ENCODE peak calls at places on chromosomes 3 and 15, in eight cellular contexts. One of them, this sample, is unnamed.

GRCh38 chr15:41024141-41024540 is 70.9 kb downstream of the CHAC1 start:
- DNase-seq in adipocyte: peak; percentile 94
- DNase-seq in left lung: no peak
- DNase-seq in ovary: no peak
- DNase-seq in breast epithelium: no peak
- DNase-seq in Peyer's patch: no peak
- DNase-seq in left ventricle myocardium inferior: no peak
- DNase-seq in GM12878: no peak
- DNase-seq in this sample: no peak

GRCh38 chr3:143974181-143974876 is 2.7 kb downstream of the DIPK2A start:
- DNase-seq in adipocyte: peak; percentile 35
- DNase-seq in left lung: no peak
- DNase-seq in ovary: no peak
- DNase-seq in breast epithelium: no peak
- DNase-seq in Peyer's patch: no peak
- DNase-seq in left ventricle myocardium inferior: no peak
- DNase-seq in GM12878: no peak
- DNase-seq in this sample: no peak

GRCh38 chr3:141881702-141882101 is 5.3 kb downstream of the ATP1B3 start:
- DNase-seq in adipocyte: no peak
- DNase-seq in left lung: no peak
- DNase-seq in ovary: no peak
- DNase-seq in breast epithelium: no peak
- DNase-seq in Peyer's patch: no peak
- DNase-seq in left ventricle myocardium inferior: no peak
- DNase-seq in GM12878: no peak
- DNase-seq in this sample: no peak

GRCh38 chr3:10556312-10556711 is 50.9 kb upstream of the ATP2B2 start:
- DNase-seq in adipocyte: no peak
- DNase-seq in left lung: no peak
- DNase-seq in ovary: no peak
- DNase-seq in breast epithelium: peak; percentile 25
- DNase-seq in Peyer's patch: no peak
- DNase-seq in left ventricle myocardium inferior: no peak
- DNase-seq in GM12878: no peak
- DNase-seq in this sample: no peak

GRCh38 chr3:126067959-126068358 is 16.0 kb downstream of the SLC41A3 start:
- DNase-seq in adipocyte: no peak
- DNase-seq in left lung: no peak
- DNase-seq in ovary: no peak
- DNase-seq in breast epithelium: no peak
- DNase-seq in Peyer's patch: no peak
- DNase-seq in left ventricle myocardium inferior: no peak
- DNase-seq in GM12878: no peak
- DNase-seq in this sample: no peak

GRCh38 chr3:123111640-123112039 is 44.8 kb downstream of the PDIA5 start:
- DNase-seq in adipocyte: no peak
- DNase-seq in left lung: no peak
- DNase-seq in ovary: no peak
- DNase-seq in breast epithelium: no peak
- DNase-seq in Peyer's patch: no peak
- DNase-seq in left ventricle myocardium inferior: no peak
- DNase-seq in GM12878: no peak
- DNase-seq in this sample: no peak

GRCh38 chr15:38474155-38474757 is 20.3 kb downstream of the FAM98B start:
- DNase-seq in adipocyte: peak; percentile 78
- DNase-seq in left lung: no peak
- DNase-seq in ovary: no peak
- DNase-seq in breast epithelium: no peak
- DNase-seq in Peyer's patch: no peak
- DNase-seq in left ventricle myocardium inferior: no peak
- DNase-seq in GM12878: peak; percentile 33
- DNase-seq in this sample: peak; percentile 46

GRCh38 chr3:77869423-77869822 is 829.5 kb downstream of the ROBO2 start:
- DNase-seq in adipocyte: no peak
- DNase-seq in left lung: no peak
- DNase-seq in ovary: no peak
- DNase-seq in breast epithelium: no peak
- DNase-seq in Peyer's patch: no peak
- DNase-seq in left ventricle myocardium inferior: no peak
- DNase-seq in GM12878: no peak
- DNase-seq in this sample: no peak

GRCh38 chr3:44734646-44735168 is 5.3 kb downstream of the ZNF501 start:
- DNase-seq in adipocyte: no peak
- DNase-seq in left lung: no peak
- DNase-seq in ovary: no peak
- DNase-seq in breast epithelium: no peak
- DNase-seq in Peyer's patch: no peak
- DNase-seq in left ventricle myocardium inferior: no peak
- DNase-seq in GM12878: no peak
- DNase-seq in this sample: no peak
- H3K9me3 ChIP-seq in adipocyte: peaks cover 96% of the 10 kb centered on the region
- H3K9me3 ChIP-seq in left lung: peaks cover 99% of the 10 kb centered on the region
- H3K9me3 ChIP-seq in ovary: peaks cover 6% of the 10 kb centered on the region
- H3K9me3 ChIP-seq in breast epithelium: peaks cover 86% of the 10 kb centered on the region
- H3K9me3 ChIP-seq in Peyer's patch: peaks cover 26% of the 10 kb centered on the region
- H3K9me3 ChIP-seq in left ventricle myocardium inferior: peaks cover 100% of the 10 kb centered on the region
- H3K9me3 ChIP-seq in GM12878: peaks cover 31% of the 10 kb centered on the region
- H3K9me3 ChIP-seq in this sample: peaks cover 23% of the 10 kb centered on the region

GRCh38 chr15:23690015-23690414 is 2.9 kb upstream of the NDN start:
- DNase-seq in adipocyte: no peak
- DNase-seq in left lung: no peak
- DNase-seq in ovary: no peak
- DNase-seq in breast epithelium: no peak
- DNase-seq in Peyer's patch: no peak
- DNase-seq in left ventricle myocardium inferior: no peak
- DNase-seq in GM12878: no peak
- DNase-seq in this sample: no peak

GRCh38 chr15:23694592-23694991 is 7.5 kb upstream of the NDN start:
- DNase-seq in adipocyte: no peak
- DNase-seq in left lung: no peak
- DNase-seq in ovary: no peak
- DNase-seq in breast epithelium: no peak
- DNase-seq in Peyer's patch: no peak
- DNase-seq in left ventricle myocardium inferior: no peak
- DNase-seq in GM12878: no peak
- DNase-seq in this sample: no peak

GRCh38 chr15:23687143-23687470 is at the start of gene NDN:
- DNase-seq in adipocyte: peak; percentile 31
- DNase-seq in left lung: peak; percentile 35
- DNase-seq in ovary: peak; percentile 81
- DNase-seq in breast epithelium: no peak
- DNase-seq in Peyer's patch: peak; percentile 68
- DNase-seq in left ventricle myocardium inferior: peak; percentile 45
- DNase-seq in GM12878: no peak
- DNase-seq in this sample: no peak

GRCh38 chr15:23686466-23687142 is 501 bp downstream of the NDN start:
- DNase-seq in adipocyte: no peak
- DNase-seq in left lung: no peak
- DNase-seq in ovary: no peak
- DNase-seq in breast epithelium: no peak
- DNase-seq in Peyer's patch: peak; percentile 46
- DNase-seq in left ventricle myocardium inferior: no peak
- DNase-seq in GM12878: no peak
- DNase-seq in this sample: no peak

DNA sequence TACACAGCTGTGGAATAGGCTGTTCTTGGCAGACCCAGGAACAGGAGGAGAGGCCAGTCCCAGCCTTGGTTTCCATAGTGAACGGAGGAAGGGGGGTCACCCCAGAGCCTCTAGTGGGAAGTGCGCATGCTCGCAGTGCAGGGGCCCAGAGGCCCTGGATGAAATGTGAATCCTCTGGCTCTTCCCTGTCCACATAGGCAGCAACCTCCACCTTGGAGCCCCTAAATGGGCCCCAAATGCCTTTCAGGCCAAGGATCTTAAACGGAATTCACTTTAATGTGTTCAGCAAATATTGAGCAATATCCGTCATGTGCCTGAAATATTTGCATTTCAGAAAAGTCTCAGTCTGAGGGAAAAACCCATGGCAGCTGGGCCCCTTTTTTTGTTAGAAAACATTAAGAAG is 3.3 kb upstream of the NDN start:
- DNase-seq in adipocyte: peak; percentile 71
- DNase-seq in left lung: peak; percentile 61
- DNase-seq in ovary: peak; percentile 90
- DNase-seq in breast epithelium: no peak
- DNase-seq in Peyer's patch: no peak
- DNase-seq in left ventricle myocardium inferior: peak; percentile 50
- DNase-seq in GM12878: no peak
- DNase-seq in this sample: no peak
- H3K9me3 ChIP-seq in adipocyte: peaks cover 4% of the 10 kb centered on the region
- H3K9me3 ChIP-seq in left lung: peaks cover 6% of the 10 kb centered on the region
- H3K9me3 ChIP-seq in ovary: no peaks in the 10 kb centered on the region
- H3K9me3 ChIP-seq in breast epithelium: no peaks in the 10 kb centered on the region
- H3K9me3 ChIP-seq in Peyer's patch: no peaks in the 10 kb centered on the region
- H3K9me3 ChIP-seq in left ventricle myocardium inferior: no peaks in the 10 kb centered on the region
- H3K9me3 ChIP-seq in GM12878: no peaks in the 10 kb centered on the region
- H3K9me3 ChIP-seq in this sample: peaks cover 2% of the 10 kb centered on the region

DNA sequence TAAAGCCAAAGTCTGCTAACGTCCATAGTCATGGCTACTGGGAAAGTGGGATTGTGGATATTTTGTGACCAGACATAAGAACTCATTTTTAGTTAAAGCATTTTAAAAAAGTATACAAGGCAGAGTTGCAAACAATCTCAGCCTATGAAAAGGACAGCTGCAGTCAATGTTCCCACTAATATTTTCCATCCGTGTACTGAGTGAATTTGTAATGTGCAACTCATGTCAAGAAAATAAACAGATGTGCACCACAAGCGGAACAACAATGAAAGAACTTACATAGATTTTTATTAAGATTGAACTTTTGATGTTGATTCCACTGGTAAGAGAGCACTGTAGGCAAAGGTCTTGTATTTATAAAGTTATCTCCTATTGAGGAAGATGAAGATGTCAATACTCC is 231.3 kb upstream of the SEMA6D start:
- DNase-seq in adipocyte: no peak
- DNase-seq in left lung: no peak
- DNase-seq in ovary: no peak
- DNase-seq in breast epithelium: no peak
- DNase-seq in Peyer's patch: no peak
- DNase-seq in left ventricle myocardium inferior: no peak
- DNase-seq in GM12878: no peak
- DNase-seq in this sample: no peak
- H3K9me3 ChIP-seq in adipocyte: no peaks in the 10 kb centered on the region
- H3K9me3 ChIP-seq in left lung: no peaks in the 10 kb centered on the region
- H3K9me3 ChIP-seq in ovary: no peaks in the 10 kb centered on the region
- H3K9me3 ChIP-seq in breast epithelium: no peaks in the 10 kb centered on the region
- H3K9me3 ChIP-seq in Peyer's patch: no peaks in the 10 kb centered on the region
- H3K9me3 ChIP-seq in left ventricle myocardium inferior: no peaks in the 10 kb centered on the region
- H3K9me3 ChIP-seq in GM12878: no peaks in the 10 kb centered on the region
- H3K9me3 ChIP-seq in this sample: no peaks in the 10 kb centered on the region

GRCh38 chr15:25094519-25094918 is 139.7 kb downstream of the SNRPN start:
- DNase-seq in adipocyte: no peak
- DNase-seq in left lung: no peak
- DNase-seq in ovary: no peak
- DNase-seq in breast epithelium: no peak
- DNase-seq in Peyer's patch: no peak
- DNase-seq in left ventricle myocardium inferior: no peak
- DNase-seq in GM12878: no peak
- DNase-seq in this sample: no peak
- H3K9me3 ChIP-seq in adipocyte: peaks cover 90% of the 10 kb centered on the region
- H3K9me3 ChIP-seq in left lung: peaks cover 99% of the 10 kb centered on the region
- H3K9me3 ChIP-seq in ovary: peaks cover 3% of the 10 kb centered on the region
- H3K9me3 ChIP-seq in breast epithelium: peaks cover 96% of the 10 kb centered on the region
- H3K9me3 ChIP-seq in Peyer's patch: peaks cover 47% of the 10 kb centered on the region
- H3K9me3 ChIP-seq in left ventricle myocardium inferior: peaks cover 100% of the 10 kb centered on the region
- H3K9me3 ChIP-seq in GM12878: peaks cover 8% of the 10 kb centered on the region
- H3K9me3 ChIP-seq in this sample: peaks cover 11% of the 10 kb centered on the region

GRCh38 chr3:16146015-16146730 is 28.3 kb upstream of the GALNT15 start:
- DNase-seq in adipocyte: no peak
- DNase-seq in left lung: no peak
- DNase-seq in ovary: no peak
- DNase-seq in breast epithelium: no peak
- DNase-seq in Peyer's patch: no peak
- DNase-seq in left ventricle myocardium inferior: no peak
- DNase-seq in GM12878: peak; percentile 44
- DNase-seq in this sample: no peak
- H3K9me3 ChIP-seq in adipocyte: no peaks in the 10 kb centered on the region
- H3K9me3 ChIP-seq in left lung: peaks cover 3% of the 10 kb centered on the region
- H3K9me3 ChIP-seq in ovary: no peaks in the 10 kb centered on the region
- H3K9me3 ChIP-seq in breast epithelium: no peaks in the 10 kb centered on the region
- H3K9me3 ChIP-seq in Peyer's patch: no peaks in the 10 kb centered on the region
- H3K9me3 ChIP-seq in left ventricle myocardium inferior: peaks cover 14% of the 10 kb centered on the region
- H3K9me3 ChIP-seq in GM12878: no peaks in the 10 kb centered on the region
- H3K9me3 ChIP-seq in this sample: no peaks in the 10 kb centered on the region

GRCh38 chr15:25237291-25237978 is 201.4 kb downstream of the UBE3A start:
- DNase-seq in adipocyte: no peak
- DNase-seq in left lung: no peak
- DNase-seq in ovary: no peak
- DNase-seq in breast epithelium: no peak
- DNase-seq in Peyer's patch: no peak
- DNase-seq in left ventricle myocardium inferior: no peak
- DNase-seq in GM12878: no peak
- DNase-seq in this sample: no peak

GRCh38 chr15:25240461-25241021 is 198.3 kb downstream of the UBE3A start:
- DNase-seq in adipocyte: no peak
- DNase-seq in left lung: peak; percentile 15
- DNase-seq in ovary: peak; percentile 18
- DNase-seq in breast epithelium: peak; percentile 45
- DNase-seq in Peyer's patch: peak; percentile 22
- DNase-seq in left ventricle myocardium inferior: peak; percentile 4
- DNase-seq in GM12878: no peak
- DNase-seq in this sample: no peak

GRCh38 chr15:25239471-25240345 is 199.1 kb downstream of the UBE3A start:
- DNase-seq in adipocyte: no peak
- DNase-seq in left lung: peak; percentile 10
- DNase-seq in ovary: peak; percentile 9
- DNase-seq in breast epithelium: peak; percentile 42
- DNase-seq in Peyer's patch: no peak
- DNase-seq in left ventricle myocardium inferior: no peak
- DNase-seq in GM12878: no peak
- DNase-seq in this sample: no peak

GRCh38 chr15:25238126-25238525 is 200.7 kb downstream of the UBE3A start:
- DNase-seq in adipocyte: no peak
- DNase-seq in left lung: no peak
- DNase-seq in ovary: no peak
- DNase-seq in breast epithelium: no peak
- DNase-seq in Peyer's patch: no peak
- DNase-seq in left ventricle myocardium inferior: peak; percentile 9
- DNase-seq in GM12878: no peak
- DNase-seq in this sample: no peak

DNA sequence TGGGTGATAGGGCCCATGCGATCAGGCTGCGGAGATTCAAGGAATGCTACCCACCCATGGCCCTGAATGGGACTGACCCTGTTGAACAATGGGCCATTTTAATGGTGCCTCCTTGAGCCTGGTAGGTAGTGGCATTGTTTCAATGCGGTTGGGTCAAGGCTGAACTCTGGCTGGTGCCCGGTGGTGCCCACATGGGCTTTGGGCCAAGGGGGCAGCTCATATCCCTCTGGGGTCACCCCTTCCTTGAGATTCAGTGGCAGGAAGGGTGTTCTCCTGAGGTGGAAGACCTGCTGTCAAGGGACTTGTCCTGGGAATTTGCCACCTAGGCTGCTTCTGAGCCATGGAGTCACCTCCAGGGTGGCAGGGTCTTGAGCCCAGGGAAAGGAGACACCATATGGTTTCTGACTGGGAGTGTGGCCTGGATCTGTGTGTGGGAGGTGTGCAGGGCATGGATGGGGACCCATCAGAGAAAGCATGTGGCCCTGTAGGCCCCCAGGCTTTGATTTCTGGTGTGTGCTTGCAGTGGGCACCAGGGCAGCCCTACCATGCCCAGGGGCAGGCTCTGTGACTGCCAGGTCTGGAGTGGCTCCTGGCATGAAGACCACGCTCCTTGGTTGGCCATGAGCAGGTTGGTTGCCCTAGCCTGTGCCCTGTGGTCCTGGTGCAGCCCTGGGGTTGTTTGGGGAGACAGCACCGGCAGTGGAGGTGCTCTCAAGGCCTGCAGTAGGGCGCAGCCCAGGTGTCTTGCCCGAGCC is 199.9 kb downstream of the UBE3A start:
- DNase-seq in adipocyte: no peak
- DNase-seq in left lung: peak; percentile 10
- DNase-seq in ovary: no peak
- DNase-seq in breast epithelium: peak; percentile 24
- DNase-seq in Peyer's patch: no peak
- DNase-seq in left ventricle myocardium inferior: peak; percentile 5
- DNase-seq in GM12878: no peak
- DNase-seq in this sample: no peak
- H3K9me3 ChIP-seq in adipocyte: no peaks in the 10 kb centered on the region
- H3K9me3 ChIP-seq in left lung: peaks cover 99% of the 10 kb centered on the region
- H3K9me3 ChIP-seq in ovary: no peaks in the 10 kb centered on the region
- H3K9me3 ChIP-seq in breast epithelium: peaks cover 99% of the 10 kb centered on the region
- H3K9me3 ChIP-seq in Peyer's patch: no peaks in the 10 kb centered on the region
- H3K9me3 ChIP-seq in left ventricle myocardium inferior: peaks cover 21% of the 10 kb centered on the region
- H3K9me3 ChIP-seq in GM12878: no peaks in the 10 kb centered on the region
- H3K9me3 ChIP-seq in this sample: peaks cover 21% of the 10 kb centered on the region